ENCODE peak calls at places on chromosomes 16 and 17, in four cellular contexts. I is epithelial cell of proximal tubule, U is HFF-Myc, D is brain microvascular endothelial cell. N is an unnamed sample.
A peak's percentile ranks its signal among the peaks of the same experiment; 100 is the strongest.

GRCh38 chr16:57770361-57770760 is 31.9 kb downstream of the KIFC3 start:
- DNase-seq in D (no peak), U (no peak), I (no peak), N (no peak)

GRCh38 chr16:88442811-88443576 is 10.1 kb upstream of the ZFPM1 start:
- DNase-seq in U (no peak), D (peak; percentile 27), I (no peak), N (peak; percentile 92)

GRCh38 chr17:8965394-8966168 is at the start of gene PIK3R5:
- DNase-seq in U (no peak), D (no peak), I (no peak), N (peak; percentile 93)

GRCh38 chr17:6843241-6843890 is 11.8 kb upstream of the TEKT1 start:
- DNase-seq in I (peak; percentile 12), U (peak; percentile 16), D (no peak), N (peak; percentile 47)

GRCh38 chr16:35196313-35196712 is 1736.9 kb downstream of the TP53TG3F start:
- DNase-seq in I (no peak), U (no peak), D (no peak), N (no peak)

GRCh38 chr16:31880322-31880979 is 6.8 kb downstream of the ZNF267 start:
- DNase-seq in D (peak; percentile 83), I (peak; percentile 70), U (peak; percentile 51), N (peak; percentile 34)

GRCh38 chr17:48676963-48677558 is 45.3 kb downstream of the PRAC1 start:
- DNase-seq in I (no peak), U (no peak), D (no peak), N (no peak)

GRCh38 chr17:40461036-40461721 is 17.9 kb downstream of the IGFBP4 start:
- DNase-seq in U (no peak), D (no peak), I (no peak), N (no peak)

GRCh38 chr17:5745091-5745820 is 160.9 kb upstream of the NLRP1 start:
- DNase-seq in U (no peak), I (no peak), D (no peak), N (no peak)

GRCh38 chr16:68719993-68720489 is 17.1 kb upstream of the CDH1 start:
- DNase-seq in U (no peak), D (no peak), I (no peak), N (peak; percentile 83)

GRCh38 chr16:57562669-57563486 is 20.4 kb downstream of the ADGRG5 start:
- DNase-seq in D (no peak), U (no peak), I (no peak), N (peak; percentile 16)

GRCh38 chr16:19177111-19177747 is 9.2 kb downstream of the SYT17 start:
- DNase-seq in D (no peak), I (no peak), U (no peak), N (no peak)
- TF ChIP-seq CTCF in D (no peak), I (no peak), U (peak; percentile 11), N (no peak)

GRCh38 chr16:83393196-83393981 is 414.4 kb upstream of the HSBP1 start:
- DNase-seq in U (no peak), D (peak; percentile 50), I (no peak), N (no peak)
- TF ChIP-seq CTCF in U (peak; percentile 24), D (peak; percentile 55), I (peak; percentile 35), N (no peak)

GRCh38 chr17:76540381-76541300 is 797 bp downstream of the PRCD start:
- DNase-seq in I (no peak), U (peak; percentile 95), D (peak; percentile 97), N (peak; percentile 62)
- TF ChIP-seq CTCF in I (peak; percentile 20), U (no peak), D (peak; percentile 51), N (no peak)

GRCh38 chr17:13337864-13338371 is 263.8 kb downstream of the HS3ST3A1 start:
- DNase-seq in I (no peak), D (peak; percentile 66), U (peak; percentile 42), N (peak; percentile 16)
- TF ChIP-seq CTCF in I (peak; percentile 82), D (peak; percentile 84), U (peak; percentile 73), N (peak; percentile 59)

N was measured in GM10248.